ENCODE peak calls at places on chromosomes 5 and 9, in four cellular contexts. W is neural progenitor cell; J is effector memory CD4-positive, alpha-beta T cell; M is lower leg skin. S is an unnamed sample.

GRCh38 chr9:93137362-93137761 is 3.3 kb upstream of the NINJ1 start:
- DNase-seq in W (no peak), M (no peak), J (no peak), S (no peak)

GRCh38 chr5:16570121-16570815 is 46.5 kb downstream of the RETREG1 start:
- DNase-seq in W (no peak), J (no peak), M (no peak), S (no peak)

GRCh38 chr5:177362102-177362868 is 4.6 kb downstream of the RGS14 start:
- DNase-seq in M (no peak), J (peak; percentile 34), W (no peak), S (peak; percentile 55)

GRCh38 chr5:91937121-91937520 is 554.0 kb upstream of the ARRDC3 start:
- DNase-seq in M (no peak), J (no peak), W (no peak), S (no peak)

GRCh38 chr5:56085205-56085604 is 90.4 kb upstream of the IL6ST start:
- DNase-seq in M (no peak), J (no peak), W (no peak), S (no peak)

GRCh38 chr5:146369691-146370090 is 31.1 kb downstream of the POU4F3 start:
- DNase-seq in W (no peak), J (no peak), M (no peak), S (peak; percentile 32)

GRCh38 chr9:114282926-114283325 is 40.0 kb upstream of the ORM1 start:
- DNase-seq in J (no peak), W (no peak), M (peak; percentile 52), S (peak; percentile 51)

GRCh38 chr5:65722575-65723424 is 795 bp downstream of the NLN start:
- DNase-seq in J (no peak), W (peak; percentile 67), M (no peak), S (peak; percentile 53)

GRCh38 chr9:3401556-3401955 is 124.2 kb downstream of the RFX3 start:
- DNase-seq in J (no peak), W (peak; percentile 73), M (no peak), S (no peak)

GRCh38 chr5:76210946-76211345 is 127.8 kb downstream of the SV2C start:
- DNase-seq in M (no peak), J (no peak), W (no peak), S (no peak)

GRCh38 chr5:112371054-112371453 is 48.0 kb downstream of the EPB41L4A start:
- DNase-seq in W (no peak), M (no peak), J (no peak), S (no peak)
- H3K4me3 ChIP-seq in W (no peak overlapping the region), M (no peak overlapping the region), J (no peak overlapping the region), S (no peak overlapping the region)

GRCh38 chr5:138132543-138132942 is 6.7 kb downstream of the NME5 start:
- DNase-seq in J (no peak), M (no peak), W (no peak), S (no peak)
- H3K4me3 ChIP-seq in J (no peak overlapping the region), M (no peak overlapping the region), W (peak overlapping the region; percentile 41), S (no peak overlapping the region)

DNA sequence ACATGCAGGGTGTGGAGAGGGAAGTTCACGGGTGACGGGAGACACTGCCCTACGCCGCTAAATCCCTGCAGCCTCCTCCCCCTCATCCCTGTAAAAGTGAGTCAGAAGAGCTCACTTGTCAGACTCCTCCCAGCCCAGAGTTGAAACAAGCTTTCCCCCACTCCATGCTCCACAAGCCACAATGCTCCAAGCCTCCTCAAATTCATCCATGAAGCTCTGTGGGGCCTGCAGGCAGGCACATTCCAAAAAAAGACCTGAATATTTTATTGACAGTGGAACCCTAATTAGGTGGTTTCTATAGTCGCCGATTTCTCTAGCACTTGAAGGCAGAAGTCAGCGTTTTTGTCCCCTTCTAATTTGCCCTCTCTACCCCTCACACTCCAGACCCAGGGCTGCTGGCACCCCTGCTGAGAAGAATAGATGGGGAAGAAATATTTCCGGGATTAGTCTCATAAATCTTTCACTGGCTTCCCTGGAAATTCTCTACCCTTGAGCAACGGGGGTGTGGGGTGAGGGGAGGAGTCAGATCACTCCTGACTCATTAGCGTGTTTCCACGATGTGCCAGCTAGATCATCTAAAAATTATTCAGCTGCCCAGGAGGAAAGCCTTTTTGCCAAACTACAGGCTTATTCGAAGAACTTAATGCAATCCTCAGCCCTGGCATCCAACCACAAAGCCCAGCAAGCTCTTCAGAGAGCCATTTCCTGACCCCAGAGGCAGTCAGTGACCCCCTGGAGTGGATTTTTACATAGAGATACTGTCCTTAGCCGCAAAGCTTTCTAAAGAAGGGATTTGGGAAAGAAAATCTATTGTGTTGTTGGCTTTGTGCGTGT is 97.1 kb downstream of the ENC1 start:
- DNase-seq in W (peak; percentile 83), M (no peak), J (no peak), S (peak; percentile 93)
- H3K4me3 ChIP-seq in W (peak overlapping the region; percentile 9), M (no peak overlapping the region), J (no peak overlapping the region), S (no peak overlapping the region)

GRCh38 chr5:133959643-133960042 is 8.8 kb downstream of the C5orf15 start:
- DNase-seq in J (no peak), W (no peak), M (no peak), S (no peak)

GRCh38 chr5:133952729-133953567 is 15.5 kb downstream of the C5orf15 start:
- DNase-seq in M (no peak), J (no peak), W (no peak), S (peak; percentile 12)

GRCh38 chr5:133953568-133954145 is 14.8 kb downstream of the C5orf15 start:
- DNase-seq in W (no peak), M (no peak), J (no peak), S (no peak)

GRCh38 chr5:133957591-133957990 is 10.8 kb downstream of the C5orf15 start:
- DNase-seq in J (no peak), W (no peak), M (no peak), S (no peak)

DNA sequence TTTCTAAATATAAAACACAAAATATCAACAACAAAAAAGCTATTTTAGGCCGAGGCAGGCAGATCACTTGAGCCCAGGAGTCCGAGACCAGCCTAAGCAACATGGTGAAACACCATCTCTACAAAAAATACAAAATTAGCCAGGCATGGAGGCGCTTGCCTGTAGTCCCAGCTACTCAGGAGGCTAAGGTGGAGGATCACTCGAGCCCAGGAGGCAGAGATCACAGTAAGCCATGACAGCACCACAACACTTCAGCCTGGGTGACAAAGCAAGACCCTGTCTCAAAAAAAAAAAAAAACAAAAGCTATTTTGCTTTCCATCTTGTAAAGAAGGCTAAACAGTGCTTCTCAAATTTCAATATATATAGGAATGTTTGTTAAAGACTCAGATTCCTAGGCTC is 11.3 kb downstream of the C5orf15 start:
- DNase-seq in W (no peak), J (no peak), M (no peak), S (no peak)
- H3K4me3 ChIP-seq in W (no peak overlapping the region), J (no peak overlapping the region), M (no peak overlapping the region), S (no peak overlapping the region)